ENCODE peak calls at places on chromosomes 7 and 10, in nine cellular contexts. O is B cell, N is heart left ventricle, P is fibroblast of mammary gland, U is H1, H is spleen, B is dorsolateral prefrontal cortex, I is neural progenitor cell, R is fibroblast of pulmonary artery. E is an unnamed sample.

GRCh38 chr7:99083733-99084132 is 60.2 kb downstream of the SMURF1 start:
- DNase-seq in B (no peak), N (no peak), R (no peak), I (no peak), U (no peak), H (no peak), P (no peak), O (no peak), E (no peak)

GRCh38 chr7:107387077-107387476 is 82.8 kb upstream of the GPR22 start:
- DNase-seq in P (peak; percentile 25), U (no peak), R (peak; percentile 45), B (no peak), N (peak; percentile 54), H (peak; percentile 77), O (no peak), I (peak; percentile 44), E (no peak)

GRCh38 chr7:117715784-117716445 is 157.3 kb downstream of the CTTNBP2 start:
- DNase-seq in H (no peak), R (peak; percentile 81), B (no peak), P (peak; percentile 63), O (no peak), N (no peak), I (peak; percentile 64), U (no peak), E (peak; percentile 14)

GRCh38 chr10:12689893-12690292 is 311.6 kb downstream of the CCDC3 start:
- DNase-seq in R (no peak), U (no peak), H (no peak), N (no peak), I (no peak), B (no peak), P (no peak), O (no peak), E (no peak)

GRCh38 chr7:117562732-117563131 is 82.9 kb downstream of the CFTR start:
- DNase-seq in N (no peak), B (no peak), P (no peak), U (no peak), R (peak; percentile 3), H (no peak), O (no peak), I (no peak), E (no peak)

GRCh38 chr10:44908071-44908709 is 2.9 kb upstream of the TMEM72 start:
- DNase-seq in U (no peak), N (no peak), O (no peak), B (no peak), P (peak; percentile 13), R (peak; percentile 82), I (peak; percentile 52), H (no peak), E (peak; percentile 5)

GRCh38 chr10:127196227-127196954 is at the start of gene INSYN2A:
- DNase-seq in O (peak; percentile 32), N (no peak), U (no peak), H (no peak), R (peak; percentile 61), B (no peak), I (peak; percentile 85), P (peak; percentile 52), E (no peak)

GRCh38 chr10:74873803-74874452 is 47.5 kb downstream of the KAT6B start:
- DNase-seq in P (no peak), N (no peak), R (no peak), H (no peak), I (no peak), O (no peak), B (no peak), U (no peak), E (no peak)

GRCh38 chr7:13257661-13258060 is 570.2 kb downstream of the ARL4A start:
- DNase-seq in N (no peak), P (peak; percentile 24), B (no peak), H (no peak), U (no peak), I (no peak), O (no peak), R (no peak), E (no peak)

GRCh38 chr10:70956029-70956759 is 67.8 kb upstream of the PCBD1 start:
- DNase-seq in I (peak; percentile 24), N (peak; percentile 9), O (no peak), B (no peak), P (no peak), R (no peak), H (peak; percentile 24), U (no peak), E (no peak)

GRCh38 chr7:45891462-45892402 is 3.4 kb downstream of the IGFBP1 start:
- DNase-seq in R (no peak), P (no peak), B (no peak), H (no peak), N (no peak), O (no peak), I (no peak), U (no peak), E (no peak)
- TF ChIP-seq CTCF in R (no peak), P (no peak), B (no peak), H (no peak), N (no peak), O (no peak), I (no peak), U (no peak), E (no peak)

DNA sequence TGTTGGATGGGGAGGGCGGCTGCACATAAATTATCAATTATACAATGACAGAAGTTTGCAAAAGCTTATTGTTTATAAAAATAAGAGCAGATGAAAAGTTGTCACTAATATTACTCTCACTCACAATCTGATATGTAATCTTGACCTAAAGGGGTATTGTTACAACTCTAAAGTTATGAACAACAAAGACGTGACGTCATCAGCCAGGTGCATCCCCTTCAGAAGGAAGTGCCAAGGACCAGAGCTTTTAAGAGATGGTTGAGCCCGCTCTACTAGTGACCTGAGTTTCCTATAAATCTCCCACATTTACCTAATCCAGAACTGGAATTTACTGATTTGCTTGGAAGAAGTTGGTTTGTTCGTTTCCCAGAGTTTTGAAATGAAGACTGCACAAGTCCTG is 247.7 kb upstream of the MGMT start:
- DNase-seq in R (no peak), B (no peak), P (no peak), I (no peak), H (no peak), N (no peak), U (no peak), O (no peak), E (no peak)
- TF ChIP-seq CTCF in R (no peak), B (no peak), P (no peak), I (no peak), H (no peak), N (no peak), U (no peak), O (no peak), E (no peak)

GRCh38 chr7:115146148-115146547 is 224.3 kb downstream of the MDFIC start:
- DNase-seq in B (no peak), N (no peak), P (no peak), U (no peak), H (no peak), I (no peak), R (no peak), O (no peak), E (no peak)
- TF ChIP-seq CTCF in B (no peak), N (no peak), P (no peak), U (no peak), H (no peak), I (no peak), R (no peak), O (no peak), E (no peak)

DNA sequence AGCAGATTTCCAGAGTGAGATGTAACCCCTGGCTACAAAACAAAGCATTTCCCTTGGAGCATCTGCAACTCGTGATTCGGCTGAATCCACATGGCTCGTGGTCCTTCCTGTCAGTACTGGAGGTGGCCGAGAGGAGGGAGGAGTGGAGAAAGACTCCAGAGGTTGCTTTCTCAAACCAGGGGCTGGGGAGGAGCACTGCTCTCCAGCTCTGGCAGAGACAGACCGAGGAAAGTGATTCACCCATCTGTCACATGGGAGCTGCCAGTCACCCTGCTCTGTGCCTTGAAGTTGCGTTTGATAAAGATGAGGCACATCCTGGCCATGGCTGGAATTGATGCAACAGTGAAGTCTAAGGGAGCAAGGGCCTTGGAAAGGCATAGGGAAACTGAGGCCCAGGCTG is 72.8 kb downstream of the COL13A1 start:
- DNase-seq in O (no peak), R (peak; percentile 82), N (no peak), I (no peak), P (peak; percentile 79), B (no peak), H (no peak), U (no peak), E (peak; percentile 33)
- TF ChIP-seq CTCF in O (no peak), R (peak; percentile 2), N (no peak), I (no peak), P (no peak), B (no peak), H (no peak), U (no peak), E (peak; percentile 22)

E was measured in AG09309.